ENCODE peak calls at places on chromosomes 7 and 10, in ten cellular contexts. N is fibroblast of lung, W is GM23248, Y is tibial artery, H is heart right ventricle, U is psoas muscle, E is lower lobe of right lung, R is lung, S is spleen, I is heart left ventricle. D is an unnamed sample. For H3K27me3, the result is how much of the 10 kb centered on the place peaks cover.

GRCh38 chr7:6284461-6285360 is 12.3 kb upstream of the CYTH3 start:
- DNase-seq in N (peak), W (no peak), Y (peak), H (no peak), U (no peak), E (no peak), R (no peak), S (peak), I (no peak), D (no peak)

GRCh38 chr7:18778594-18778993 is 283.0 kb downstream of the HDAC9 start:
- DNase-seq in N (peak), W (peak), Y (no peak), H (no peak), U (no peak), E (no peak), R (no peak), S (no peak), I (no peak), D (no peak)

GRCh38 chr7:134712196-134712595 is 65.5 kb downstream of the BPGM start:
- DNase-seq in N (peak), W (peak), Y (no peak), H (no peak), U (no peak), E (no peak), R (no peak), S (no peak), I (no peak), D (no peak)

GRCh38 chr7:31175672-31176071 is 123.6 kb downstream of the ADCYAP1R1 start:
- DNase-seq in N (no peak), W (no peak), Y (no peak), H (no peak), U (no peak), E (no peak), R (no peak), S (no peak), I (no peak), D (no peak)

GRCh38 chr7:103106336-103107070 is 31.6 kb downstream of the ARMC10 start:
- DNase-seq in N (peak), W (no peak), Y (no peak), H (no peak), U (no peak), E (no peak), R (no peak), S (no peak), I (no peak), D (no peak)

GRCh38 chr7:48180981-48181380 is 9.7 kb downstream of the ABCA13 start:
- DNase-seq in N (peak), W (peak), Y (no peak), H (no peak), U (no peak), E (no peak), R (no peak), S (no peak), I (no peak), D (no peak)

GRCh38 chr10:3639546-3639945 is 145.5 kb downstream of the KLF6 start:
- DNase-seq in N (no peak), W (no peak), Y (no peak), H (no peak), U (no peak), E (no peak), R (no peak), S (no peak), I (no peak), D (no peak)

GRCh38 chr7:15503603-15504280 is 58.1 kb downstream of the AGMO start:
- DNase-seq in N (peak), W (peak), Y (no peak), H (no peak), U (no peak), E (no peak), R (no peak), S (no peak), I (no peak), D (no peak)

GRCh38 chr7:69218634-69219033 is 379.6 kb upstream of the AUTS2 start:
- DNase-seq in N (no peak), W (no peak), Y (no peak), H (no peak), U (no peak), E (no peak), R (no peak), S (no peak), I (no peak), D (no peak)

GRCh38 chr7:25319707-25320106 is 91.4 kb upstream of the NPVF start:
- DNase-seq in N (no peak), W (no peak), Y (no peak), H (no peak), U (no peak), E (no peak), R (no peak), S (no peak), I (no peak), D (no peak)

GRCh38 chr10:96646774-96647173 is 60.0 kb upstream of the TM9SF3 start:
- DNase-seq in N (no peak), W (no peak), Y (no peak), H (no peak), U (no peak), E (no peak), R (no peak), S (no peak), I (no peak), D (no peak)

DNA sequence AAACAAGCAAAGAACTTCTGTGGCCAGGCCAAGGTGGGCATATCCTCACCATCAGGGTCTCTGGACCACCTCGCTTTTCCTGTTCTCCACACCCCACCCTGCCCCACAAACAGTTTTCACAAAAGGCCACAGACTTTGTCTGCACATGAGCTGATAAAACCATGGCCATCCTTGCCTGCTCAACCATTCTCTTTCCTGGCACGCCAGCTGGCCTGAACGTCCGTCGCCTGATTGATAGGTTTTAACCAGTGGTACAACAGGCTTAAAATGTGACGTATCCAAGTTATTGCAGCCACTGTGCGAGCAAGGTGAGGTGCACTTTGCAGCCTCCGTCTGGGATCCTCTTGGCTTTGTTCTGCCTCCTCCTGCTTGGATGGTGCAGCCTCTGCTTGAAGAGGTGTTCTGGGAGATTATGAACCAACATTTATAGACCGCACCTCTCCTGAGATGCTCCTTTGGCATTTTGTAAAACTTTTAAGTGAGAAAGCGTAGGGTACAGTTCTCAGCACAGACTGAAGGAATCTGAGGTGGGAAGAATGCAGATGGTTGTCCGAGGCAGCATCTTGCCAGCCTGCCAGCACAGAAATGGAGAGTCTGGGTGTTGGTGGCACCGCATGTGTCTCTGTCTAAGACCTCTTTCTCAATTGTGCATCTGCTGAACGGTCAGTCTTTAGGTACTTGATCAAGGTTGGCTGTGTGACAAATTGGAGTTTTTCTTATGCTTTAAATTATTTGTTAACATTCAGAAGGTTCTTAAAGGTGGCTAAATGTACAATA is 288.3 kb downstream of the CELF2 start:
- DNase-seq in N (no peak), W (no peak), Y (no peak), H (no peak), U (no peak), E (no peak), R (no peak), S (no peak), I (no peak), D (no peak)
- H3K27me3 ChIP-seq in N (under half), W (under half), Y (under half), H (under half), U (under half), E (under half), R (under half), S (under half), I (under half), D (under half)

GRCh38 chr7:1640376-1641172 is 29.5 kb upstream of the ELFN1 start:
- DNase-seq in N (no peak), W (peak), Y (no peak), H (no peak), U (no peak), E (peak), R (no peak), S (no peak), I (no peak), D (no peak)

GRCh38 chr7:1641661-1642260 is 28.3 kb upstream of the ELFN1 start:
- DNase-seq in N (no peak), W (no peak), Y (no peak), H (no peak), U (no peak), E (peak), R (no peak), S (no peak), I (no peak), D (no peak)

GRCh38 chr7:1642291-1642728 is 27.8 kb upstream of the ELFN1 start:
- DNase-seq in N (no peak), W (no peak), Y (no peak), H (no peak), U (no peak), E (peak), R (no peak), S (no peak), I (no peak), D (no peak)

GRCh38 chr7:1639578-1640175 is 30.4 kb upstream of the ELFN1 start:
- DNase-seq in N (no peak), W (no peak), Y (no peak), H (no peak), U (no peak), E (peak), R (no peak), S (no peak), I (no peak), D (peak)

DNA sequence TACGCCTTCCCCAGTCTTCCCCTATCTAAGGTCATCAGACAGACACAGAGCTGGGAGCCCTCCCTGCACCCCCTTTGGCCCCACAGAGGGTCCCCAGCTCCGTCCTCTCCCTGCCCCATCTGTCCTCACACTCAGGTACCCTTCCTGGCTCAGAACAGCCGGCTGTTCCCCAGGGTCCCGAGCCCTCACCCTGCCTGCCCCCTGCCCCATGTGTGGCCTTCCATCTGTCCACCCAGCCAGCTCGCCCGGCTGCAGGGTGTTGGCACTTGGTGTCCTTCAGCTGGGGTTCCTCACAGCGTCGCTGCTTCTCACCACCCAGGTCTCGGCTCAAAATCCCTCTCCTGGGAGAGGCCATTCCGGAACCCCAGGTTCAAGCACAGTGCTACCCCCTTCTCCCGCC is 28.9 kb upstream of the ELFN1 start:
- DNase-seq in N (no peak), W (no peak), Y (no peak), H (no peak), U (no peak), E (peak), R (no peak), S (no peak), I (no peak), D (no peak)
- H3K27me3 ChIP-seq in N (under half), W (under half), Y (half or more), H (under half), U (under half), E (under half), R (under half), S (under half), I (under half), D (half or more)

GRCh38 chr7:157687158-157687557 is 350.4 kb downstream of the DNAJB6 start:
- DNase-seq in N (peak), W (no peak), Y (no peak), H (no peak), U (no peak), E (no peak), R (no peak), S (no peak), I (no peak), D (no peak)
- H3K27me3 ChIP-seq in N (under half), W (half or more), Y (half or more), H (half or more), U (under half), E (half or more), R (under half), S (half or more), I (half or more), D (half or more)

GRCh38 chr7:109806548-109806947 is 1236.9 kb downstream of the DNAJB9 start:
- DNase-seq in N (no peak), W (no peak), Y (no peak), H (no peak), U (no peak), E (no peak), R (no peak), S (no peak), I (no peak), D (no peak)
- H3K27me3 ChIP-seq in N (under half), W (under half), Y (under half), H (under half), U (under half), E (under half), R (under half), S (under half), I (under half), D (under half)

GRCh38 chr7:74354009-74354408 is 64.8 kb downstream of the CLIP2 start:
- DNase-seq in N (no peak), W (no peak), Y (no peak), H (no peak), U (no peak), E (no peak), R (no peak), S (no peak), I (no peak), D (no peak)
- H3K27me3 ChIP-seq in N (under half), W (under half), Y (under half), H (under half), U (under half), E (under half), R (under half), S (under half), I (under half), D (under half)

GRCh38 chr7:142334806-142335205 is 76.9 kb upstream of the PRSS58 start:
- DNase-seq in N (no peak), W (peak), Y (no peak), H (no peak), U (no peak), E (no peak), R (no peak), S (no peak), I (no peak), D (no peak)
- H3K27me3 ChIP-seq in N (under half), W (half or more), Y (under half), H (under half), U (under half), E (under half), R (under half), S (under half), I (under half), D (under half)

DNA sequence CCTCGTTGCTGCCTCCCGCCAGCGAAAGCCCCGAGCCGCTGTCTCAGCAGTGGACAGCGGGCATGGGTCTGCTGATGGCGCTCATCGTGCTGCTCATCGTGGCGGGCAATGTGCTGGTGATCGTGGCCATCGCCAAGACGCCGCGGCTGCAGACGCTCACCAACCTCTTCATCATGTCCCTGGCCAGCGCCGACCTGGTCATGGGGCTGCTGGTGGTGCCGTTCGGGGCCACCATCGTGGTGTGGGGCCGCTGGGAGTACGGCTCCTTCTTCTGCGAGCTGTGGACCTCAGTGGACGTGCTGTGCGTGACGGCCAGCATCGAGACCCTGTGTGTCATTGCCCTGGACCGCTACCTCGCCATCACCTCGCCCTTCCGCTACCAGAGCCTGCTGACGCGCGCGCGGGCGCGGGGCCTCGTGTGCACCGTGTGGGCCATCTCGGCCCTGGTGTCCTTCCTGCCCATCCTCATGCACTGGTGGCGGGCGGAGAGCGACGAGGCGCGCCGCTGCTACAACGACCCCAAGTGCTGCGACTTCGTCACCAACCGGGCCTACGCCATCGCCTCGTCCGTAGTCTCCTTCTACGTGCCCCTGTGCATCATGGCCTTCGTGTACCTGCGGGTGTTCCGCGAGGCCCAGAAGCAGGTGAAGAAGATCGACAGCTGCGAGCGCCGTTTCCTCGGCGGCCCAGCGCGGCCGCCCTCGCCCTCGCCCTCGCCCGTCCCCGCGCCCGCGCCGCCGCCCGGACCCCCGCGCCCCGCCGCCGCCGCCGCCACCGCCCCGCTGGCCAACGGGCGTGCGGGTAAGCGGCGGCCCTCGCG is 795 bp downstream of the ADRB1 start:
- DNase-seq in N (no peak), W (no peak), Y (no peak), H (no peak), U (no peak), E (peak), R (no peak), S (peak), I (peak), D (peak)
- H3K27me3 ChIP-seq in N (under half), W (half or more), Y (half or more), H (under half), U (under half), E (under half), R (under half), S (half or more), I (under half), D (under half)

DNA sequence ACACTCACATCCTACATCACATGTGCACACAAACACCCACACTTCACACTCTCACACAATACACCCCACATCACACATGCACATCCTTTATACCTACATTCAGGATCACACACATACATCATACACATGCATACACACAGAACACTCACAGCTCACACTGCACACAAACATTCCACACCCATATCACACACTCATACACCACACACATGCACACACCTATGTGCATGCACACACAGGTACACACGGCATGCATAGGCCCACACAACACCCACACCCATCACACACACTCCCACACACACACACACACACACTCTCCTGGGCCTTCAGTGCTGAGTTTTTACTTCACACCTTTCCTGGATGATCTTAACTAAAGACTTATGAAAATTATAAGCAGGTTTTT is 220.5 kb downstream of the DNAJB6 start:
- DNase-seq in N (no peak), W (no peak), Y (peak), H (no peak), U (no peak), E (no peak), R (no peak), S (no peak), I (no peak), D (no peak)
- H3K27me3 ChIP-seq in N (under half), W (under half), Y (under half), H (under half), U (under half), E (under half), R (under half), S (under half), I (under half), D (under half)